ENCODE peak calls at places on chromosome 13, in ten cellular contexts. O, K, Y, I, D, C, X, B, T and F are unnamed samples.

GRCh38 chr13:47326061-47326460 is 429.2 kb upstream of the HTR2A start:
- DNase-seq in T (peak; percentile 40), O (no peak), D (no peak), I (no peak), C (no peak), X (no peak), Y (no peak), B (no peak), K (no peak), F (no peak)

GRCh38 chr13:31385534-31385933 is 185.8 kb downstream of the B3GLCT start:
- DNase-seq in I (no peak), D (no peak), B (no peak), X (no peak), T (no peak), C (no peak), K (no peak), Y (no peak), O (no peak), F (no peak)

GRCh38 chr13:98853791-98854191 is 101.3 kb upstream of the SLC15A1 start:
- DNase-seq in O (no peak), K (no peak), B (no peak), C (peak; percentile 38), I (peak; percentile 65), Y (no peak), X (peak; percentile 47), T (peak; percentile 66), D (no peak), F (peak; percentile 68)

GRCh38 chr13:28475916-28476725 is 18.8 kb downstream of the FLT1 start:
- DNase-seq in T (peak; percentile 91), K (no peak), D (no peak), C (peak; percentile 46), O (peak; percentile 24), B (no peak), I (no peak), X (peak; percentile 64), Y (no peak), F (no peak)

GRCh38 chr13:102400619-102401125 is 1.2 kb downstream of the FGF14 start:
- DNase-seq in B (peak; percentile 42), O (no peak), X (no peak), C (no peak), I (peak; percentile 6), D (no peak), K (peak; percentile 50), T (peak; percentile 11), Y (peak; percentile 16), F (peak; percentile 19)

GRCh38 chr13:109672545-109672944 is 113.8 kb downstream of the IRS2 start:
- DNase-seq in D (no peak), C (no peak), X (no peak), O (peak; percentile 21), I (no peak), Y (no peak), K (no peak), B (no peak), T (peak; percentile 50), F (no peak)

GRCh38 chr13:23851106-23851505 is 38.1 kb downstream of the MIPEP start:
- DNase-seq in I (no peak), O (no peak), K (no peak), C (no peak), D (no peak), B (no peak), X (peak; percentile 8), T (peak; percentile 42), Y (no peak), F (no peak)

GRCh38 chr13:28537149-28537548 is 42.2 kb upstream of the FLT1 start:
- DNase-seq in T (no peak), I (no peak), C (no peak), D (no peak), O (no peak), K (no peak), B (no peak), Y (no peak), X (no peak), F (no peak)

GRCh38 chr13:44012910-44013309 is 133.2 kb downstream of the LACC1 start:
- DNase-seq in Y (no peak), X (no peak), K (no peak), T (peak; percentile 72), C (no peak), I (no peak), B (no peak), O (no peak), D (no peak), F (no peak)